ENCODE peak calls at places on chromosomes 4 and X, in four cellular contexts. Q, L, I and X are unnamed samples.

GRCh38 chr4:107718351-107718965 is 1.6 kb downstream of the PAPSS1 start:
- DNase-seq in Q (no peak), L (no peak), I (no peak), X (no peak)

GRCh38 chrX:107675823-107676555 is 47.7 kb downstream of the PRPS1 start:
- DNase-seq in Q (peak; percentile 74), L (peak; percentile 47), I (no peak), X (peak; percentile 57)

GRCh38 chrX:154748712-154749339 is 2.1 kb downstream of the GAB3 start:
- DNase-seq in Q (peak; percentile 66), L (peak; percentile 69), I (no peak), X (peak; percentile 68)

GRCh38 chr4:144648042-144648441 is 2.1 kb downstream of the HHIP start:
- DNase-seq in Q (peak; percentile 17), L (no peak), I (no peak), X (peak; percentile 38)

GRCh38 chrX:110491846-110492620 is 133.4 kb downstream of the RTL9 start:
- DNase-seq in Q (no peak), L (no peak), I (no peak), X (no peak)

GRCh38 chr4:87025023-87025613 is 90.3 kb downstream of the AFF1 start:
- DNase-seq in Q (no peak), L (no peak), I (no peak), X (no peak)

GRCh38 chr4:2441393-2442174 is 22.8 kb downstream of the CFAP99 start:
- DNase-seq in Q (peak; percentile 70), L (peak; percentile 22), I (no peak), X (peak; percentile 51)

GRCh38 chr4:73417973-73418372 is 13.9 kb downstream of the ALB start:
- DNase-seq in Q (peak; percentile 9), L (no peak), I (no peak), X (peak; percentile 11)

GRCh38 chr4:87529187-87529586 is at the start of gene SPARCL1:
- DNase-seq in Q (no peak), L (peak; percentile 42), I (peak; percentile 35), X (peak; percentile 59)

GRCh38 chr4:99790796-99791617 is 25.6 kb upstream of the DAPP1 start:
- DNase-seq in Q (peak; percentile 3), L (no peak), I (no peak), X (peak; percentile 13)

GRCh38 chr4:4990857-4991540 is 28.3 kb downstream of the CYTL1 start:
- DNase-seq in Q (peak; percentile 61), L (peak; percentile 64), I (no peak), X (peak; percentile 98)

GRCh38 chr4:156472624-156473023 is 499.0 kb downstream of the PDGFC start:
- DNase-seq in Q (no peak), L (no peak), I (no peak), X (no peak)

GRCh38 chr4:102423375-102423774 is 77.8 kb upstream of the NFKB1 start:
- DNase-seq in Q (no peak), L (no peak), I (no peak), X (no peak)

GRCh38 chr4:48851651-48852050 is 20.8 kb downstream of the OCIAD1 start:
- DNase-seq in Q (no peak), L (no peak), I (no peak), X (no peak)

GRCh38 chrX:134423606-134424005 is 36.4 kb upstream of the HPRT1 start:
- DNase-seq in Q (peak; percentile 55), L (no peak), I (no peak), X (peak; percentile 46)

GRCh38 chr4:82905205-82905604 is 4.7 kb downstream of the THAP9 start:
- DNase-seq in Q (peak; percentile 71), L (no peak), I (no peak), X (peak; percentile 29)

GRCh38 chrX:136260801-136261200 is 9.6 kb upstream of the MAP7D3 start:
- DNase-seq in Q (peak; percentile 83), L (no peak), I (no peak), X (peak; percentile 62)

GRCh38 chr4:52234539-52235174 is 183.6 kb downstream of the SPATA18 start:
- DNase-seq in Q (peak; percentile 65), L (peak; percentile 15), I (no peak), X (peak; percentile 51)

GRCh38 chr4:5870220-5870619 is 22.7 kb downstream of the CRMP1 start:
- DNase-seq in Q (no peak), L (no peak), I (no peak), X (no peak)

GRCh38 chr4:4332529-4332928 is 42.5 kb downstream of the ZBTB49 start:
- DNase-seq in Q (no peak), L (no peak), I (no peak), X (no peak)

GRCh38 chrX:151030845-151031244 is 47.7 kb downstream of the HMGB3 start:
- DNase-seq in Q (no peak), L (no peak), I (no peak), X (no peak)

GRCh38 chrX:135893294-135893817 is at the start of the genes CT45A10 and SAGE1:
- DNase-seq in Q (no peak), L (no peak), I (no peak), X (no peak)

GRCh38 chr4:42104521-42104920 is 47.9 kb downstream of the BEND4 start:
- DNase-seq in Q (peak; percentile 27), L (no peak), I (no peak), X (peak; percentile 44)

GRCh38 chr4:55554453-55555030 is 7.8 kb upstream of the CLOCK start:
- DNase-seq in Q (peak; percentile 84), L (no peak), I (no peak), X (peak; percentile 80)

GRCh38 chrX:8245411-8245810 is 74.3 kb upstream of the VCX2 start:
- DNase-seq in Q (no peak), L (no peak), I (no peak), X (no peak)

GRCh38 chr4:15695240-15695699 is 7.6 kb upstream of the BST1 start:
- DNase-seq in Q (peak; percentile 78), L (no peak), I (no peak), X (peak; percentile 98)

GRCh38 chr4:9969526-9970398 is 51.5 kb downstream of the SLC2A9 start:
- DNase-seq in Q (no peak), L (no peak), I (no peak), X (no peak)

GRCh38 chr4:3267576-3268394 is 18.8 kb downstream of the MSANTD1 start:
- DNase-seq in Q (no peak), L (no peak), I (no peak), X (no peak)

GRCh38 chr4:187777954-187778353 is 217.6 kb upstream of the ZFP42 start:
- DNase-seq in Q (no peak), L (no peak), I (no peak), X (no peak)

GRCh38 chr4:70511365-70511764 is 7.0 kb upstream of the AMTN start:
- DNase-seq in Q (peak; percentile 2), L (no peak), I (no peak), X (no peak)

GRCh38 chrX:7689791-7690412 is 153.1 kb upstream of the VCX start:
- DNase-seq in Q (no peak), L (no peak), I (no peak), X (no peak)

GRCh38 chr4:181301735-181302380 is 941.3 kb upstream of the TENM3 start:
- DNase-seq in Q (peak; percentile 47), L (no peak), I (no peak), X (peak; percentile 2)

GRCh38 chr4:184331155-184331995 is 113.7 kb upstream of the ENPP6 start:
- DNase-seq in Q (peak; percentile 46), L (peak; percentile 54), I (peak; percentile 82), X (no peak)

GRCh38 chr4:165865995-165866650 is 6.9 kb upstream of the TLL1 start:
- DNase-seq in Q (no peak), L (no peak), I (no peak), X (no peak)

GRCh38 chrX:386239-386767 is 404 bp downstream of the PPP2R3B start:
- DNase-seq in Q (no peak), L (no peak), I (no peak), X (no peak)

GRCh38 chr4:41212221-41213203 is 1.8 kb downstream of the APBB2 start:
- DNase-seq in Q (peak; percentile 85), L (peak; percentile 62), I (peak; percentile 38), X (peak; percentile 82)

GRCh38 chr4:67721770-67722597 is 21.0 kb upstream of the UBA6 start:
- DNase-seq in Q (peak; percentile 58), L (no peak), I (no peak), X (peak; percentile 16)

GRCh38 chr4:67727124-67727850 is 26.3 kb upstream of the UBA6 start:
- DNase-seq in Q (peak; percentile 97), L (no peak), I (no peak), X (peak; percentile 61)

GRCh38 chr4:67725981-67726380 is 25.0 kb upstream of the UBA6 start:
- DNase-seq in Q (peak; percentile 78), L (no peak), I (no peak), X (peak; percentile 35)

GRCh38 chr4:67723949-67724348 is 23.0 kb upstream of the UBA6 start:
- DNase-seq in Q (no peak), L (no peak), I (no peak), X (no peak)

GRCh38 chr4:67725132-67725531 is 24.2 kb upstream of the UBA6 start:
- DNase-seq in Q (no peak), L (no peak), I (peak; percentile 35), X (peak; percentile 33)
- H3K4me3 ChIP-seq in Q (no peak overlapping the region), L (no peak overlapping the region), I (no peak overlapping the region), X (no peak overlapping the region)

DNA sequence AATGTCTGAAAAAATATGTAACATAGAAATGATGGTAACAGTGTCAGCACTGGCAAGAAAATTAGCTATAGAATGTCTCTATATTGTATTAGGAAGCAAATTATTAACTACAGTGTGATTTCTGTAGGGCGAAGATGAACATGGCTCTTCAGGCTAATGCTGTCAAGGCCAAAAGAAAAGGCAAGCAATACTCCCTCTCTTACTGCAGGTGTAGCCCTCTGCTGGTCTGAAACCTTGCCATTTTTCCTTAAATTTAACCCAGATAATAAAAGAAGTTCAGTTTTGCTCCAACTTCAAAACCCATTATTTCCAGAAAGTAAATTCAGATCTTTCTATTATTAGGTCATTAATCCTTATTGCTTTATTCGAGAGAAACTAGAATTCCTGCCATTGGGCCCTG is 215.9 kb downstream of the LRBA start:
- DNase-seq in Q (peak; percentile 43), L (no peak), I (no peak), X (peak; percentile 2)
- TF ChIP-seq CTCF in Q (peak; percentile 55), L (no peak), I (no peak), X (peak; percentile 20)

DNA sequence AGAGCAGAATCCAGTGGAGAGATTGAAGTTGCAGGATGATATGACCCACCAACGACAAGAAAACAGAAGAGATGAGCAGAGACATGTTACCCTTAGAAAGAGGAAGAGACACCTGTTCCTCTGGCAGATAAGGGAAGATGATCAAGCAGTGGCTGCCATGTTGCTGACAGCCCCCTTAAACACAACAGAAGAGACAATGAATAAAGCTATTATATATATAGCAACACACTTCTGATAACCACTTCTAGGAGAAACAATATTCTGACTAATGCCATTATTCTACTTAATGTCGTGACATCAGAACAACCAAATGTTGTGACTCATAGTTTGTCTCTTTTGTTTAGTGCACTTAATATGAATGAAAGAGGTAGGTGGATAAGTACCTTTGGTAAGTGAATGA is 44.9 kb downstream of the SH3RF1 start:
- DNase-seq in Q (no peak), L (no peak), I (no peak), X (peak; percentile 61)
- H3K4me3 ChIP-seq in Q (no peak overlapping the region), L (no peak overlapping the region), I (no peak overlapping the region), X (peak overlapping the region; percentile 4)

DNA sequence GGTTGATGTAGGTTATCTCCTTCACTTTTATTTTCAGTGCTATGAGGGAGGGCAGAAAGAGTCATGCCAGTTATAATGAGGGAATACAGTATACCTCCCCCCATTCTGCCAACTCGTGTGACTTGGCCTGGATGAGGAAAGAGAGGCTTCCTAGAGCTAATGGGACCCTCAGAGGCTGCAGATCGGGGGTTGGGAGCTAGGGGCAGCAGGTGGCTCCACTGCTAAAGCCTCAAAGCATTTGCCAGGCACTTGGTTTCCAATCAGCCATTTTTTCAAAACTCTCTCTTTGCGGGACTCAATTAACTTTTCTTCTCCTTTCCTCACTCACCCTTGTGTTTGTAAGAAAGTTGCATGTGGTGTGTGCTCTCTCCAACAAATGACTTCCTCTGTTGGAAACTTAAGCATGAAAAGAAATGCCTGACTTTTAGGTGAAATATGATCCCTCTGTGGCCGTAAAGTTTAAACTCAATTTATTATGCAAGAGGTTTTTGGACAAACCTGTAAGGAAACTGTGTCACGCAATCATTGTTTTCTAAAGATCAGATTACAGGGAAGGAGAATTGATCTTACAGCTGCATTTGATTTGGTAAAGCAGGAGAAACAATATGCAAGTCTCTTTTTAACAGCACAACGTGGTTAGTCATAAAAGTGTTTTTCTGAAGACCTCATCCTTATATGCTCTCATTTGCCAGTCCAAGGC is 7.0 kb downstream of the SFRP2 start:
- DNase-seq in Q (peak; percentile 60), L (no peak), I (no peak), X (peak; percentile 91)
- TF ChIP-seq CTCF in Q (peak; percentile 8), L (no peak), I (no peak), X (no peak)